ENCODE peak calls at places on chromosomes 11 and 22, in five cellular contexts. B is PC-3, K is colonic mucosa, A is cardiac muscle cell, L is left cardiac atrium. C is an unnamed sample.

GRCh38 chr22:27317156-27317555 is 484.4 kb downstream of the MN1 start:
- DNase-seq in A (no peak), K (peak; percentile 48), L (no peak), B (no peak), C (no peak)

GRCh38 chr22:50085211-50085999 is at the start of gene MLC1:
- DNase-seq in B (no peak), L (no peak), A (no peak), K (no peak), C (no peak)

GRCh38 chr11:1473786-1474185 is 12.8 kb downstream of the MOB2 start:
- DNase-seq in A (no peak), L (peak; percentile 8), B (no peak), K (no peak), C (no peak)

GRCh38 chr11:1162153-1162497 is 4.4 kb downstream of the MUC5AC start:
- DNase-seq in L (peak; percentile 14), A (no peak), B (no peak), K (no peak), C (no peak)

GRCh38 chr22:17824452-17824851 is 50.2 kb upstream of the BID start:
- DNase-seq in K (no peak), B (no peak), L (no peak), A (no peak), C (no peak)

GRCh38 chr22:40385041-40385782 is 14.8 kb downstream of the SGSM3 start:
- DNase-seq in B (no peak), A (no peak), K (no peak), L (no peak), C (peak; percentile 50)

GRCh38 chr11:69320326-69320725 is 26.4 kb downstream of the MYEOV start:
- DNase-seq in K (no peak), B (peak; percentile 70), A (no peak), L (no peak), C (no peak)

GRCh38 chr11:2655320-2655719 is 44.5 kb downstream of the KCNQ1OT1 start:
- DNase-seq in A (no peak), B (no peak), L (no peak), K (no peak), C (no peak)

GRCh38 chr22:50250555-50251471 is at the start of gene HDAC10:
- DNase-seq in B (peak; percentile 63), K (peak; percentile 90), A (peak; percentile 91), L (peak; percentile 88), C (peak; percentile 87)

GRCh38 chr11:9280655-9281301 is 15.6 kb upstream of the DENND5A start:
- DNase-seq in K (peak; percentile 62), B (peak; percentile 77), L (no peak), A (peak; percentile 31), C (peak; percentile 92)

GRCh38 chr22:43747877-43748276 is 64.2 kb downstream of the EFCAB6 start:
- DNase-seq in K (no peak), L (no peak), A (no peak), B (no peak), C (no peak)

GRCh38 chr11:60377737-60378136 is 595 bp upstream of the MS4A7 start:
- DNase-seq in K (peak; percentile 36), L (peak; percentile 41), B (peak; percentile 6), A (no peak), C (no peak)

GRCh38 chr11:130037881-130038601 is 31.7 kb upstream of the APLP2 start:
- DNase-seq in K (no peak), L (no peak), B (peak; percentile 48), A (no peak), C (no peak)

GRCh38 chr11:26465270-26465669 is 106.8 kb downstream of the MUC15 start:
- DNase-seq in A (no peak), L (no peak), B (peak; percentile 9), K (no peak), C (no peak)

GRCh38 chr11:534592-535518 is 521 bp downstream of the HRAS start:
- DNase-seq in B (peak; percentile 42), L (peak; percentile 36), A (peak; percentile 25), K (no peak), C (peak; percentile 82)

GRCh38 chr22:36942561-36942960 is 29.1 kb downstream of the CSF2RB start:
- DNase-seq in L (no peak), K (no peak), B (no peak), A (no peak), C (no peak)

GRCh38 chr22:49825944-49826602 is 1.6 kb downstream of the BRD1 start:
- DNase-seq in L (peak; percentile 43), B (peak; percentile 48), K (peak; percentile 32), A (no peak), C (peak; percentile 26)

GRCh38 chr22:17742528-17742902 is 31.8 kb downstream of the BID start:
- DNase-seq in K (peak; percentile 74), A (peak; percentile 83), L (peak; percentile 61), B (peak; percentile 74), C (peak; percentile 67)

GRCh38 chr11:61067782-61068181 is 34.5 kb upstream of the CD5 start:
- DNase-seq in B (no peak), L (no peak), A (no peak), K (no peak), C (no peak)

GRCh38 chr11:126279191-126279590 is 3.7 kb upstream of the TIRAP start:
- DNase-seq in K (no peak), L (no peak), B (no peak), A (no peak), C (no peak)

GRCh38 chr22:25137577-25138525 is 61.8 kb upstream of the CRYBB3 start:
- DNase-seq in B (peak; percentile 4), A (no peak), L (no peak), K (peak; percentile 48), C (no peak)

GRCh38 chr11:123255909-123256308 is 60.9 kb upstream of the CLMP start:
- DNase-seq in B (no peak), K (no peak), L (no peak), A (no peak), C (no peak)